ENCODE peak calls at places on chromosomes 2 and 18, in eight cellular contexts. V, U, H, X, Q, C, Z and Y are unnamed samples.

GRCh38 chr2:208619993-208620392 is 213.4 kb downstream of the PTH2R start:
- DNase-seq in Z (no peak), X (no peak), U (no peak), H (no peak), C (no peak), V (no peak), Q (no peak), Y (no peak)

GRCh38 chr2:151947524-151948165 is 119.4 kb upstream of the ARL5A start:
- DNase-seq in X (no peak), C (no peak), V (no peak), H (peak), U (peak), Z (peak), Q (no peak), Y (no peak)

GRCh38 chr2:209236369-209236768 is 187.5 kb upstream of the MAP2 start:
- DNase-seq in Z (no peak), Q (no peak), C (no peak), H (no peak), V (no peak), X (no peak), U (no peak), Y (no peak)

GRCh38 chr2:181138816-181139215 is 158.4 kb downstream of the UBE2E3 start:
- DNase-seq in H (no peak), U (no peak), V (no peak), C (no peak), Z (no peak), X (no peak), Q (no peak), Y (no peak)

GRCh38 chr2:28233070-28233718 is 159.5 kb upstream of the FOSL2 start:
- DNase-seq in V (no peak), U (no peak), C (peak), H (no peak), Q (no peak), X (no peak), Z (peak), Y (no peak)

GRCh38 chr2:223720367-223720766 is 117.0 kb downstream of the AP1S3 start:
- DNase-seq in Q (no peak), H (no peak), X (no peak), Z (no peak), U (no peak), C (no peak), V (no peak), Y (no peak)

GRCh38 chr18:67478249-67478648 is 38.3 kb downstream of the DSEL start:
- DNase-seq in V (no peak), Q (no peak), U (no peak), X (no peak), H (no peak), C (peak), Z (no peak), Y (no peak)

GRCh38 chr18:48642503-48642902 is 103.7 kb downstream of the CTIF start:
- DNase-seq in V (no peak), C (no peak), X (no peak), U (no peak), H (no peak), Q (no peak), Z (no peak), Y (no peak)

GRCh38 chr2:20650880-20651730 is at the start of gene HS1BP3:
- DNase-seq in X (peak), Z (peak), V (peak), U (peak), C (peak), H (peak), Q (peak), Y (peak)

GRCh38 chr2:72859831-72860262 is 27.4 kb upstream of the SPR start:
- DNase-seq in Z (peak), H (peak), Q (no peak), V (peak), X (peak), U (peak), C (peak), Y (peak)

GRCh38 chr2:20091305-20091991 is 40.0 kb upstream of the LAPTM4A start:
- DNase-seq in V (no peak), Z (peak), X (no peak), Q (peak), H (peak), C (no peak), U (no peak), Y (no peak)

GRCh38 chr2:181675241-181675640 is 5.1 kb downstream of the NEUROD1 start:
- DNase-seq in U (no peak), H (no peak), C (no peak), X (no peak), Q (no peak), V (no peak), Z (no peak), Y (no peak)

GRCh38 chr18:55997156-55997561 is 409.2 kb upstream of the TCF4 start:
- DNase-seq in Z (no peak), Q (no peak), X (no peak), U (no peak), V (no peak), H (peak), C (no peak), Y (no peak)

GRCh38 chr2:67581751-67582150 is 184.6 kb downstream of the ETAA1 start:
- DNase-seq in V (no peak), X (no peak), U (no peak), Z (peak), C (no peak), H (no peak), Q (no peak), Y (no peak)

GRCh38 chr18:38551881-38552280 is 986.3 kb upstream of the CELF4 start:
- DNase-seq in Z (no peak), X (no peak), H (no peak), V (no peak), C (no peak), Q (no peak), U (no peak), Y (no peak)

GRCh38 chr2:98412751-98413445 is 31.8 kb upstream of the INPP4A start:
- DNase-seq in Z (peak), V (peak), Q (no peak), C (peak), U (no peak), X (peak), H (peak), Y (peak)